ENCODE peak calls at places on chromosomes 11 and 22, in five cellular contexts. S, I, F, C and D are unnamed samples.

GRCh38 chr22:37077802-37078448 is 26.4 kb downstream of the KCTD17 start:
- DNase-seq in S (no peak), C (no peak), I (peak; percentile 32), F (peak; percentile 77), D (no peak)

GRCh38 chr11:76313913-76314740 is 66.8 kb downstream of the THAP12 start:
- DNase-seq in S (no peak), C (no peak), F (no peak), I (no peak), D (no peak)

GRCh38 chr11:8756201-8756600 is 73.6 kb downstream of the RPL27A start:
- DNase-seq in S (no peak), C (no peak), I (no peak), F (no peak), D (no peak)

GRCh38 chr22:29003975-29004646 is 57.5 kb downstream of the C22orf31 start:
- DNase-seq in I (no peak), S (peak; percentile 67), C (peak; percentile 77), F (no peak), D (peak; percentile 10)

GRCh38 chr22:19035474-19036228 is 86.6 kb downstream of the DGCR2 start:
- DNase-seq in F (no peak), S (peak; percentile 67), I (no peak), C (no peak), D (no peak)

GRCh38 chr22:45101828-45102227 is 61.9 kb upstream of the NUP50 start:
- DNase-seq in I (peak; percentile 43), C (peak; percentile 15), F (peak; percentile 20), S (peak; percentile 28), D (no peak)

GRCh38 chr11:67409261-67409666 is 5.4 kb downstream of the TBC1D10C start:
- DNase-seq in I (no peak), C (no peak), S (no peak), F (no peak), D (no peak)

GRCh38 chr22:44642096-44642644 is 59.8 kb upstream of the PRR5 start:
- DNase-seq in F (no peak), S (no peak), I (no peak), C (no peak), D (no peak)

GRCh38 chr22:43228330-43228729 is 41.4 kb upstream of the TTLL12 start:
- DNase-seq in S (no peak), C (no peak), F (peak; percentile 65), I (peak; percentile 14), D (no peak)